ENCODE peak calls at places on chromosomes 2 and 18, in ten cellular contexts. One of them, this sample, is unnamed.

GRCh38 chr18:41714872-41715271 is 240.2 kb upstream of the PIK3C3 start:
- DNase-seq in A549: no peak
- DNase-seq in sigmoid colon: no peak
- DNase-seq in IMR-90: no peak
- DNase-seq in endothelial cell of umbilical vein: no peak
- DNase-seq in lower leg skin: no peak
- DNase-seq in ovary: no peak
- DNase-seq in Peyer's patch: no peak
- DNase-seq in uterus: no peak
- DNase-seq in adrenal gland: no peak
- DNase-seq in this sample: no peak

GRCh38 chr2:103754530-103754929 is 992.7 kb downstream of the TMEM182 start:
- DNase-seq in A549: no peak
- DNase-seq in sigmoid colon: no peak
- DNase-seq in IMR-90: no peak
- DNase-seq in endothelial cell of umbilical vein: no peak
- DNase-seq in lower leg skin: no peak
- DNase-seq in ovary: no peak
- DNase-seq in Peyer's patch: no peak
- DNase-seq in uterus: no peak
- DNase-seq in adrenal gland: no peak
- DNase-seq in this sample: no peak

GRCh38 chr2:12965540-12966269 is 249.0 kb downstream of the TRIB2 start:
- DNase-seq in A549: no peak
- DNase-seq in sigmoid colon: no peak
- DNase-seq in IMR-90: peak; percentile 83
- DNase-seq in endothelial cell of umbilical vein: peak; percentile 84
- DNase-seq in lower leg skin: no peak
- DNase-seq in ovary: no peak
- DNase-seq in Peyer's patch: no peak
- DNase-seq in uterus: no peak
- DNase-seq in adrenal gland: no peak
- DNase-seq in this sample: peak; percentile 44

GRCh38 chr2:69601179-69601612 is 42.3 kb downstream of the AAK1 start:
- DNase-seq in A549: peak; percentile 63
- DNase-seq in sigmoid colon: no peak
- DNase-seq in IMR-90: peak; percentile 97
- DNase-seq in endothelial cell of umbilical vein: peak; percentile 66
- DNase-seq in lower leg skin: no peak
- DNase-seq in ovary: no peak
- DNase-seq in Peyer's patch: no peak
- DNase-seq in uterus: no peak
- DNase-seq in adrenal gland: peak; percentile 51
- DNase-seq in this sample: peak; percentile 31

GRCh38 chr2:28322456-28322855 is 70.2 kb upstream of the FOSL2 start:
- DNase-seq in A549: no peak
- DNase-seq in sigmoid colon: no peak
- DNase-seq in IMR-90: no peak
- DNase-seq in endothelial cell of umbilical vein: no peak
- DNase-seq in lower leg skin: peak; percentile 64
- DNase-seq in ovary: no peak
- DNase-seq in Peyer's patch: no peak
- DNase-seq in uterus: no peak
- DNase-seq in adrenal gland: no peak
- DNase-seq in this sample: no peak

GRCh38 chr2:166841152-166841551 is 47.1 kb upstream of the XIRP2 start:
- DNase-seq in A549: no peak
- DNase-seq in sigmoid colon: no peak
- DNase-seq in IMR-90: no peak
- DNase-seq in endothelial cell of umbilical vein: no peak
- DNase-seq in lower leg skin: no peak
- DNase-seq in ovary: no peak
- DNase-seq in Peyer's patch: no peak
- DNase-seq in uterus: no peak
- DNase-seq in adrenal gland: no peak
- DNase-seq in this sample: no peak

GRCh38 chr18:50190236-50190635 is 4.7 kb downstream of the MYO5B start:
- DNase-seq in A549: no peak
- DNase-seq in sigmoid colon: no peak
- DNase-seq in IMR-90: no peak
- DNase-seq in endothelial cell of umbilical vein: no peak
- DNase-seq in lower leg skin: no peak
- DNase-seq in ovary: no peak
- DNase-seq in Peyer's patch: no peak
- DNase-seq in uterus: no peak
- DNase-seq in adrenal gland: no peak
- DNase-seq in this sample: no peak

GRCh38 chr18:902179-902718 is 2.4 kb upstream of the ADCYAP1 start:
- DNase-seq in A549: no peak
- DNase-seq in sigmoid colon: no peak
- DNase-seq in IMR-90: no peak
- DNase-seq in endothelial cell of umbilical vein: peak; percentile 33
- DNase-seq in lower leg skin: peak; percentile 31
- DNase-seq in ovary: no peak
- DNase-seq in Peyer's patch: no peak
- DNase-seq in uterus: no peak
- DNase-seq in adrenal gland: no peak
- DNase-seq in this sample: peak; percentile 16

GRCh38 chr2:72130671-72131360 is 16.8 kb downstream of the CYP26B1 start:
- DNase-seq in A549: no peak
- DNase-seq in sigmoid colon: no peak
- DNase-seq in IMR-90: no peak
- DNase-seq in endothelial cell of umbilical vein: no peak
- DNase-seq in lower leg skin: peak; percentile 75
- DNase-seq in ovary: no peak
- DNase-seq in Peyer's patch: peak; percentile 41
- DNase-seq in uterus: peak; percentile 1
- DNase-seq in adrenal gland: peak; percentile 6
- DNase-seq in this sample: no peak

GRCh38 chr18:64271975-64272659 is 123.2 kb upstream of the LINC00305 start:
- DNase-seq in A549: no peak
- DNase-seq in sigmoid colon: no peak
- DNase-seq in IMR-90: no peak
- DNase-seq in endothelial cell of umbilical vein: no peak
- DNase-seq in lower leg skin: no peak
- DNase-seq in ovary: no peak
- DNase-seq in Peyer's patch: no peak
- DNase-seq in uterus: no peak
- DNase-seq in adrenal gland: no peak
- DNase-seq in this sample: no peak

GRCh38 chr18:3411854-3412268 is 38.1 kb upstream of the TGIF1 start:
- DNase-seq in A549: peak; percentile 80
- DNase-seq in sigmoid colon: no peak
- DNase-seq in IMR-90: no peak
- DNase-seq in endothelial cell of umbilical vein: peak; percentile 4
- DNase-seq in lower leg skin: no peak
- DNase-seq in ovary: no peak
- DNase-seq in Peyer's patch: peak; percentile 62
- DNase-seq in uterus: no peak
- DNase-seq in adrenal gland: no peak
- DNase-seq in this sample: no peak

GRCh38 chr2:31943636-31944225 is 67.1 kb downstream of the MEMO1 start:
- DNase-seq in A549: no peak
- DNase-seq in sigmoid colon: no peak
- DNase-seq in IMR-90: no peak
- DNase-seq in endothelial cell of umbilical vein: no peak
- DNase-seq in lower leg skin: no peak
- DNase-seq in ovary: no peak
- DNase-seq in Peyer's patch: no peak
- DNase-seq in uterus: no peak
- DNase-seq in adrenal gland: no peak
- DNase-seq in this sample: no peak

GRCh38 chr2:152715854-152716428 is 1.3 kb downstream of the PRPF40A start:
- DNase-seq in A549: peak; percentile 80
- DNase-seq in sigmoid colon: no peak
- DNase-seq in IMR-90: peak; percentile 5
- DNase-seq in endothelial cell of umbilical vein: peak; percentile 25
- DNase-seq in lower leg skin: no peak
- DNase-seq in ovary: no peak
- DNase-seq in Peyer's patch: no peak
- DNase-seq in uterus: no peak
- DNase-seq in adrenal gland: no peak
- DNase-seq in this sample: peak; percentile 86

GRCh38 chr2:10412380-10412779 is 35.7 kb downstream of the ODC1 start:
- DNase-seq in A549: peak; percentile 65
- DNase-seq in sigmoid colon: no peak
- DNase-seq in IMR-90: peak; percentile 52
- DNase-seq in endothelial cell of umbilical vein: peak; percentile 42
- DNase-seq in lower leg skin: no peak
- DNase-seq in ovary: no peak
- DNase-seq in Peyer's patch: no peak
- DNase-seq in uterus: no peak
- DNase-seq in adrenal gland: no peak
- DNase-seq in this sample: peak; percentile 66

GRCh38 chr2:17166506-17166905 is 351.7 kb downstream of the RAD51AP2 start:
- DNase-seq in A549: no peak
- DNase-seq in sigmoid colon: no peak
- DNase-seq in IMR-90: peak; percentile 4
- DNase-seq in endothelial cell of umbilical vein: no peak
- DNase-seq in lower leg skin: no peak
- DNase-seq in ovary: no peak
- DNase-seq in Peyer's patch: no peak
- DNase-seq in uterus: no peak
- DNase-seq in adrenal gland: no peak
- DNase-seq in this sample: no peak

GRCh38 chr2:4909486-4909885 is 782.7 kb upstream of the SOX11 start:
- DNase-seq in A549: no peak
- DNase-seq in sigmoid colon: no peak
- DNase-seq in IMR-90: no peak
- DNase-seq in endothelial cell of umbilical vein: no peak
- DNase-seq in lower leg skin: no peak
- DNase-seq in ovary: no peak
- DNase-seq in Peyer's patch: no peak
- DNase-seq in uterus: no peak
- DNase-seq in adrenal gland: no peak
- DNase-seq in this sample: no peak

GRCh38 chr2:7704296-7704865 is 787.2 kb downstream of the RNF144A start:
- DNase-seq in A549: no peak
- DNase-seq in sigmoid colon: no peak
- DNase-seq in IMR-90: no peak
- DNase-seq in endothelial cell of umbilical vein: no peak
- DNase-seq in lower leg skin: no peak
- DNase-seq in ovary: no peak
- DNase-seq in Peyer's patch: no peak
- DNase-seq in uterus: no peak
- DNase-seq in adrenal gland: no peak
- DNase-seq in this sample: no peak

GRCh38 chr2:88950010-88950409 is 258.5 kb downstream of the RPIA start:
- DNase-seq in A549: peak; percentile 29
- DNase-seq in sigmoid colon: no peak
- DNase-seq in IMR-90: no peak
- DNase-seq in endothelial cell of umbilical vein: peak; percentile 24
- DNase-seq in lower leg skin: no peak
- DNase-seq in ovary: no peak
- DNase-seq in Peyer's patch: no peak
- DNase-seq in uterus: no peak
- DNase-seq in adrenal gland: no peak
- DNase-seq in this sample: peak; percentile 42

GRCh38 chr2:176507736-176508135 is 238.5 kb downstream of the MTX2 start:
- DNase-seq in A549: no peak
- DNase-seq in sigmoid colon: no peak
- DNase-seq in IMR-90: no peak
- DNase-seq in endothelial cell of umbilical vein: no peak
- DNase-seq in lower leg skin: no peak
- DNase-seq in ovary: no peak
- DNase-seq in Peyer's patch: no peak
- DNase-seq in uterus: no peak
- DNase-seq in adrenal gland: no peak
- DNase-seq in this sample: no peak
- H3K4me3 ChIP-seq in A549: no peak overlapping the region
- H3K4me3 ChIP-seq in sigmoid colon: no peak overlapping the region
- H3K4me3 ChIP-seq in IMR-90: no peak overlapping the region
- H3K4me3 ChIP-seq in endothelial cell of umbilical vein: no peak overlapping the region
- H3K4me3 ChIP-seq in lower leg skin: no peak overlapping the region
- H3K4me3 ChIP-seq in ovary: no peak overlapping the region
- H3K4me3 ChIP-seq in Peyer's patch: no peak overlapping the region
- H3K4me3 ChIP-seq in uterus: no peak overlapping the region
- H3K4me3 ChIP-seq in adrenal gland: no peak overlapping the region
- H3K4me3 ChIP-seq in this sample: no peak overlapping the region

DNA sequence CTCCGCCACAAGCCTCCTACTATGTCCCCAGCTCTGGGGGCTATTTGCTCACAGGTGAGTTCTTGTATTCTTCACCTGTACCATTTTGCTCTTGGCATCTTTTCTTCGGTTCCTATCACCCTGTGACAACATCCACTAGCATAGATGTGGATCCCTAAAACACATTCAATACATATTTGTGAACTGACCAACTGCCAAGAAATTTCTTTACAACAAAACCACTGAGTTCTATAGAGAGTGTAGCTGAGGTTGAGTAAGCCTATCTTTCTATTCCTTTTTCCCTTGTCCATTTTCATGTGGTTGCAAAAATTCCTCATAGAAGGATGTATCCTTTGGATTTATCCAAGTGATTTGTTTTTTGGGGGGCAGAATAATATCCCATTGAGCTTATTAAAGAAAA is 192.8 kb upstream of the ITGA4 start:
- DNase-seq in A549: no peak
- DNase-seq in sigmoid colon: no peak
- DNase-seq in IMR-90: no peak
- DNase-seq in endothelial cell of umbilical vein: no peak
- DNase-seq in lower leg skin: no peak
- DNase-seq in ovary: no peak
- DNase-seq in Peyer's patch: no peak
- DNase-seq in uterus: no peak
- DNase-seq in adrenal gland: no peak
- DNase-seq in this sample: no peak
- TF ChIP-seq POLR2A in A549: no peak
- TF ChIP-seq POLR2A in sigmoid colon: no peak
- TF ChIP-seq POLR2A in IMR-90: no peak
- TF ChIP-seq POLR2A in endothelial cell of umbilical vein: no peak
- TF ChIP-seq POLR2A in lower leg skin: no peak
- TF ChIP-seq POLR2A in ovary: no peak
- TF ChIP-seq POLR2A in Peyer's patch: no peak
- TF ChIP-seq POLR2A in uterus: no peak
- TF ChIP-seq POLR2A in adrenal gland: no peak
- TF ChIP-seq POLR2A in this sample: no peak

GRCh38 chr18:48422947-48423378 is 13.8 kb upstream of the ZBTB7C start:
- DNase-seq in A549: no peak
- DNase-seq in sigmoid colon: no peak
- DNase-seq in IMR-90: no peak
- DNase-seq in endothelial cell of umbilical vein: no peak
- DNase-seq in lower leg skin: no peak
- DNase-seq in ovary: no peak
- DNase-seq in Peyer's patch: no peak
- DNase-seq in uterus: no peak
- DNase-seq in adrenal gland: no peak
- DNase-seq in this sample: no peak
- H3K4me3 ChIP-seq in A549: no peak overlapping the region
- H3K4me3 ChIP-seq in sigmoid colon: no peak overlapping the region
- H3K4me3 ChIP-seq in IMR-90: no peak overlapping the region
- H3K4me3 ChIP-seq in endothelial cell of umbilical vein: no peak overlapping the region
- H3K4me3 ChIP-seq in lower leg skin: no peak overlapping the region
- H3K4me3 ChIP-seq in ovary: no peak overlapping the region
- H3K4me3 ChIP-seq in Peyer's patch: no peak overlapping the region
- H3K4me3 ChIP-seq in uterus: no peak overlapping the region
- H3K4me3 ChIP-seq in adrenal gland: no peak overlapping the region
- H3K4me3 ChIP-seq in this sample: no peak overlapping the region

DNA sequence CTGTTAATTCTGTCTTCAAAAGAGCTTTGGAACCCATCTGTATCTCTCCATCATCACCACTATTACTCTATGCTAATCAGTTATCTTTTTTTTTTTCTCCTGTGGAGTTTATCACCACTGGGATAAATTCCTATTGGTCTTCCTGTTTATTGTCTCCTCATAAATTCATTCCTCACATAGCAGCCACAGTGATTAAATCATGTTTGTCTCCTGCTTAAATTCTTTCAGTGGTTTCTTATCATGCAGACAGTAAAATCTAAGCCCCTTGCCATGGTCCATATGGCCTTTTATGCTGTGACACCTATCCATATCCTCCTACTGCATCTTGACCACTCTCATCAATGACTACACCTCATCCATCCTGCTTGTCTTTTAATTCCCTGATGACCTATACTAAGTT is 239.8 kb upstream of the ZEB2 start:
- DNase-seq in A549: no peak
- DNase-seq in sigmoid colon: no peak
- DNase-seq in IMR-90: no peak
- DNase-seq in endothelial cell of umbilical vein: no peak
- DNase-seq in lower leg skin: no peak
- DNase-seq in ovary: no peak
- DNase-seq in Peyer's patch: no peak
- DNase-seq in uterus: no peak
- DNase-seq in adrenal gland: no peak
- DNase-seq in this sample: no peak
- TF ChIP-seq POLR2A in A549: no peak
- TF ChIP-seq POLR2A in sigmoid colon: no peak
- TF ChIP-seq POLR2A in IMR-90: no peak
- TF ChIP-seq POLR2A in endothelial cell of umbilical vein: no peak
- TF ChIP-seq POLR2A in lower leg skin: no peak
- TF ChIP-seq POLR2A in ovary: no peak
- TF ChIP-seq POLR2A in Peyer's patch: no peak
- TF ChIP-seq POLR2A in uterus: no peak
- TF ChIP-seq POLR2A in adrenal gland: no peak
- TF ChIP-seq POLR2A in this sample: no peak